ENCODE peak calls at places on chromosome 21, in seven cellular contexts. W, G, K, F, J, C and Q are unnamed samples.

GRCh38 chr21:36385233-36385908 is at the start of gene CHAF1B:
- DNase-seq in W (peak; percentile 59), G (peak; percentile 68), K (peak; percentile 76), F (peak; percentile 54), J (peak; percentile 83), C (peak; percentile 83), Q (peak; percentile 79)

GRCh38 chr21:40886006-40886405 is 39.0 kb upstream of the DSCAM start:
- DNase-seq in W (no peak), G (no peak), K (no peak), F (no peak), J (no peak), C (no peak), Q (no peak)

GRCh38 chr21:22356663-22357062 is 1358.5 kb downstream of the NCAM2 start:
- DNase-seq in W (no peak), G (no peak), K (no peak), F (no peak), J (no peak), C (no peak), Q (no peak)

GRCh38 chr21:15134711-15135110 is 69.9 kb upstream of the NRIP1 start:
- DNase-seq in W (no peak), G (no peak), K (no peak), F (no peak), J (no peak), C (no peak), Q (no peak)

GRCh38 chr21:41465176-41465781 is 39.2 kb downstream of the MX1 start:
- DNase-seq in W (no peak), G (no peak), K (no peak), F (no peak), J (no peak), C (no peak), Q (no peak)

GRCh38 chr21:45130324-45130774 is 56.0 kb downstream of the ADARB1 start:
- DNase-seq in W (peak; percentile 57), G (no peak), K (peak; percentile 60), F (no peak), J (no peak), C (no peak), Q (no peak)

GRCh38 chr21:18384771-18385170 is 18.8 kb downstream of the TMPRSS15 start:
- DNase-seq in W (peak; percentile 32), G (peak; percentile 4), K (peak; percentile 52), F (peak; percentile 1), J (no peak), C (no peak), Q (no peak)

GRCh38 chr21:45403825-45404725 is 890 bp upstream of the COL18A1 start:
- DNase-seq in W (no peak), G (no peak), K (peak; percentile 63), F (no peak), J (no peak), C (no peak), Q (no peak)

GRCh38 chr21:35249636-35250035 is 200.5 kb upstream of the RUNX1 start:
- DNase-seq in W (no peak), G (no peak), K (no peak), F (no peak), J (no peak), C (no peak), Q (no peak)

GRCh38 chr21:34526618-34527290 is 14.7 kb upstream of the KCNE1 start:
- DNase-seq in W (peak; percentile 97), G (peak; percentile 31), K (peak; percentile 94), F (no peak), J (no peak), C (no peak), Q (no peak)

GRCh38 chr21:26011292-26011940 is 159.2 kb downstream of the APP start:
- DNase-seq in W (no peak), G (no peak), K (no peak), F (no peak), J (no peak), C (no peak), Q (no peak)

GRCh38 chr21:45344576-45344975 is 56.9 kb upstream of the POFUT2 start:
- DNase-seq in W (no peak), G (no peak), K (no peak), F (no peak), J (no peak), C (no peak), Q (no peak)

GRCh38 chr21:43323244-43324005 is 103.5 kb downstream of the SIK1 start:
- DNase-seq in W (no peak), G (no peak), K (no peak), F (no peak), J (no peak), C (peak; percentile 82), Q (no peak)

GRCh38 chr21:45078877-45079281 is 4.5 kb downstream of the ADARB1 start:
- DNase-seq in W (no peak), G (no peak), K (no peak), F (no peak), J (no peak), C (no peak), Q (no peak)

GRCh38 chr21:36846624-36847023 is 119.8 kb downstream of the HLCS start:
- DNase-seq in W (no peak), G (no peak), K (no peak), F (no peak), J (no peak), C (no peak), Q (no peak)

GRCh38 chr21:16108561-16109070 is 378.8 kb downstream of the USP25 start:
- DNase-seq in W (no peak), G (no peak), K (no peak), F (no peak), J (no peak), C (no peak), Q (no peak)

GRCh38 chr21:45822429-45823099 is 159.0 kb upstream of the COL6A1 start:
- DNase-seq in W (no peak), G (no peak), K (no peak), F (no peak), J (no peak), C (no peak), Q (no peak)

GRCh38 chr21:35232545-35233176 is 183.6 kb upstream of the RUNX1 start:
- DNase-seq in W (peak; percentile 80), G (no peak), K (peak; percentile 90), F (no peak), J (no peak), C (no peak), Q (no peak)

GRCh38 chr21:37704751-37705150 is 211.5 kb downstream of the KCNJ6 start:
- DNase-seq in W (peak; percentile 41), G (no peak), K (peak; percentile 25), F (no peak), J (no peak), C (no peak), Q (no peak)

GRCh38 chr21:44517175-44517899 is 22.7 kb downstream of the KRTAP10-1 start:
- DNase-seq in W (no peak), G (no peak), K (peak; percentile 1), F (no peak), J (no peak), C (no peak), Q (peak; percentile 95)

GRCh38 chr21:23402929-23403520 is 2204.3 kb downstream of the MRPL39 start:
- DNase-seq in W (no peak), G (no peak), K (no peak), F (no peak), J (no peak), C (no peak), Q (no peak)

GRCh38 chr21:16789636-16790035 is 723.2 kb upstream of the CXADR start:
- DNase-seq in W (no peak), G (no peak), K (no peak), F (no peak), J (no peak), C (no peak), Q (no peak)

GRCh38 chr21:18913914-18914313 is 510.3 kb upstream of the TMPRSS15 start:
- DNase-seq in W (no peak), G (no peak), K (no peak), F (no peak), J (no peak), C (no peak), Q (no peak)

GRCh38 chr21:17679002-17679600 is 66.4 kb upstream of the BTG3 start:
- DNase-seq in W (peak; percentile 63), G (no peak), K (peak; percentile 55), F (peak; percentile 62), J (no peak), C (no peak), Q (peak; percentile 10)

GRCh38 chr21:42227909-42228708 is 9.2 kb downstream of the ABCG1 start:
- DNase-seq in W (peak; percentile 60), G (peak; percentile 58), K (peak; percentile 68), F (peak; percentile 77), J (peak; percentile 71), C (peak; percentile 78), Q (no peak)